ENCODE peak calls at places on chromosome 17, in ten cellular contexts. D is kidney glomerular epithelial cell, K is glomerular endothelial cell, L is tibial nerve, E is NCI-H1930, S is AG08396, J is upper lobe of right lung, V is NCI-H1105, U is ACHN, P is Daoy. X is an unnamed sample.

GRCh38 chr17:74419862-74420492 is 11.9 kb upstream of the GPRC5C start:
- DNase-seq in P (no peak), L (no peak), U (no peak), S (no peak), E (no peak), J (no peak), K (no peak), V (no peak), D (no peak), X (no peak)

GRCh38 chr17:49993423-49994037 is 1.5 kb downstream of the DLX3 start:
- DNase-seq in D (no peak), U (no peak), V (no peak), L (no peak), E (no peak), P (peak), S (peak), K (no peak), J (peak), X (peak)

GRCh38 chr17:50022463-50023130 is 27.6 kb upstream of the DLX3 start:
- DNase-seq in P (no peak), E (no peak), S (peak), U (no peak), L (no peak), D (no peak), K (no peak), V (no peak), J (no peak), X (no peak)

GRCh38 chr17:37485938-37486570 is 3.6 kb upstream of the DUSP14 start:
- DNase-seq in D (no peak), U (no peak), P (no peak), S (no peak), V (no peak), E (no peak), K (no peak), L (no peak), J (no peak), X (no peak)

GRCh38 chr17:7382901-7383300 is 2.0 kb downstream of the TNK1 start:
- DNase-seq in D (no peak), K (no peak), E (no peak), L (no peak), J (no peak), U (no peak), P (no peak), V (no peak), S (no peak), X (no peak)

GRCh38 chr17:36117505-36118382 is 14.1 kb downstream of the CCL4 start:
- DNase-seq in U (no peak), D (no peak), J (no peak), E (no peak), L (no peak), P (peak), V (no peak), S (no peak), K (no peak), X (no peak)

GRCh38 chr17:80970044-80970761 is 21.4 kb upstream of the CHMP6 start:
- DNase-seq in U (peak), J (no peak), E (no peak), V (no peak), D (no peak), K (no peak), L (no peak), P (peak), S (peak), X (peak)

GRCh38 chr17:30218689-30219266 is 16.7 kb downstream of the SLC6A4 start:
- DNase-seq in J (no peak), E (no peak), V (no peak), L (no peak), P (no peak), K (no peak), U (no peak), D (no peak), S (no peak), X (no peak)

GRCh38 chr17:50093246-50093645 is 1.9 kb upstream of the PDK2 start:
- DNase-seq in K (no peak), J (no peak), U (no peak), S (no peak), P (no peak), L (no peak), E (no peak), V (no peak), D (no peak), X (no peak)

GRCh38 chr17:60720763-60721531 is 43.3 kb downstream of the BCAS3 start:
- DNase-seq in D (peak), E (peak), L (no peak), J (no peak), V (peak), U (peak), S (peak), P (peak), K (peak), X (peak)

GRCh38 chr17:61442136-61442775 is 10.0 kb upstream of the TBX4 start:
- DNase-seq in P (no peak), J (no peak), V (no peak), S (no peak), U (no peak), E (no peak), D (no peak), L (no peak), K (no peak), X (no peak)

GRCh38 chr17:72646176-72646575 is 446.3 kb downstream of the SLC39A11 start:
- DNase-seq in K (no peak), S (no peak), V (no peak), E (no peak), P (no peak), J (no peak), D (no peak), U (no peak), L (no peak), X (no peak)

GRCh38 chr17:41775394-41776226 is 10.9 kb downstream of the JUP start:
- DNase-seq in P (no peak), L (no peak), S (no peak), U (no peak), V (no peak), J (no peak), D (no peak), K (no peak), E (no peak), X (no peak)

GRCh38 chr17:27343972-27344607 is 50.2 kb downstream of the WSB1 start:
- DNase-seq in L (no peak), K (no peak), D (no peak), E (no peak), P (peak), S (no peak), J (no peak), U (no peak), V (no peak), X (no peak)

GRCh38 chr17:66290097-66290722 is 12.2 kb upstream of the PRKCA start:
- DNase-seq in U (peak), J (no peak), K (no peak), E (no peak), V (no peak), S (no peak), L (no peak), D (no peak), P (no peak), X (no peak)

GRCh38 chr17:69607162-69607834 is 192.8 kb downstream of the MAP2K6 start:
- DNase-seq in J (peak), V (peak), L (peak), S (peak), K (peak), P (peak), E (peak), U (peak), D (peak), X (peak)

GRCh38 chr17:57403241-57403640 is 146.9 kb downstream of the MSI2 start:
- DNase-seq in D (no peak), J (no peak), L (no peak), U (no peak), K (no peak), P (no peak), V (no peak), E (no peak), S (no peak), X (no peak)

GRCh38 chr17:36144981-36145729 is 31.3 kb downstream of the TBC1D3B start:
- DNase-seq in S (no peak), J (no peak), V (no peak), K (no peak), D (no peak), E (no peak), P (no peak), L (no peak), U (no peak), X (no peak)

GRCh38 chr17:15918261-15918660 is 26.7 kb upstream of the ADORA2B start:
- DNase-seq in P (no peak), L (no peak), V (no peak), J (no peak), E (no peak), K (no peak), D (no peak), S (no peak), U (no peak), X (no peak)

GRCh38 chr17:63925615-63926014 is 6.5 kb downstream of the CD79B start:
- DNase-seq in U (no peak), J (no peak), S (no peak), D (no peak), E (no peak), P (no peak), L (no peak), V (no peak), K (no peak), X (peak)

GRCh38 chr17:671076-671762 is 43.4 kb downstream of the VPS53 start:
- DNase-seq in L (no peak), K (no peak), J (no peak), V (no peak), U (no peak), P (no peak), D (no peak), E (no peak), S (no peak), X (no peak)

GRCh38 chr17:65027305-65027704 is 29.2 kb downstream of the GNA13 start:
- DNase-seq in E (no peak), P (peak), J (no peak), S (peak), K (peak), U (peak), V (no peak), L (no peak), D (peak), X (peak)

GRCh38 chr17:76382305-76382802 is 2.1 kb upstream of the SPHK1 start:
- DNase-seq in S (no peak), E (no peak), P (peak), L (peak), J (no peak), K (no peak), V (no peak), U (no peak), D (no peak), X (peak)